ENCODE peak calls at places on chromosomes 2 and 18, in six cellular contexts. One of them, this sample, is unnamed.

GRCh38 chr18:65753520-65753919 is 2.7 kb downstream of the CDH7 start:
- DNase-seq in lower leg skin: no peak
- DNase-seq in GM12892: no peak
- DNase-seq in ovary: no peak
- DNase-seq in IMR-90: no peak
- DNase-seq in HCT116: no peak
- DNase-seq in this sample: peak

GRCh38 chr2:124740636-124741035 is 715.5 kb downstream of the CNTNAP5 start:
- DNase-seq in lower leg skin: no peak
- DNase-seq in GM12892: no peak
- DNase-seq in ovary: no peak
- DNase-seq in IMR-90: no peak
- DNase-seq in HCT116: no peak
- DNase-seq in this sample: no peak

GRCh38 chr18:76444436-76445105 is 50.5 kb downstream of the ZNF516 start:
- DNase-seq in lower leg skin: no peak
- DNase-seq in GM12892: no peak
- DNase-seq in ovary: no peak
- DNase-seq in IMR-90: no peak
- DNase-seq in HCT116: no peak
- DNase-seq in this sample: no peak

GRCh38 chr18:48842259-48843061 is 108.3 kb downstream of the SMAD7 start:
- DNase-seq in lower leg skin: no peak
- DNase-seq in GM12892: no peak
- DNase-seq in ovary: no peak
- DNase-seq in IMR-90: no peak
- DNase-seq in HCT116: no peak
- DNase-seq in this sample: no peak

GRCh38 chr2:150371066-150371812 is 116.2 kb downstream of the RND3 start:
- DNase-seq in lower leg skin: no peak
- DNase-seq in GM12892: no peak
- DNase-seq in ovary: no peak
- DNase-seq in IMR-90: peak
- DNase-seq in HCT116: no peak
- DNase-seq in this sample: no peak

GRCh38 chr18:3623769-3624545 is 174.0 kb downstream of the TGIF1 start:
- DNase-seq in lower leg skin: peak
- DNase-seq in GM12892: no peak
- DNase-seq in ovary: peak
- DNase-seq in IMR-90: peak
- DNase-seq in HCT116: peak
- DNase-seq in this sample: peak

GRCh38 chr2:213156682-213157081 is 5.3 kb upstream of the IKZF2 start:
- DNase-seq in lower leg skin: no peak
- DNase-seq in GM12892: no peak
- DNase-seq in ovary: no peak
- DNase-seq in IMR-90: no peak
- DNase-seq in HCT116: no peak
- DNase-seq in this sample: no peak

GRCh38 chr18:8952174-8952573 is 150.3 kb upstream of the NDUFV2 start:
- DNase-seq in lower leg skin: no peak
- DNase-seq in GM12892: no peak
- DNase-seq in ovary: no peak
- DNase-seq in IMR-90: no peak
- DNase-seq in HCT116: no peak
- DNase-seq in this sample: no peak

GRCh38 chr2:19711470-19712372 is 190.1 kb downstream of the TTC32 start:
- DNase-seq in lower leg skin: peak
- DNase-seq in GM12892: no peak
- DNase-seq in ovary: no peak
- DNase-seq in IMR-90: peak
- DNase-seq in HCT116: peak
- DNase-seq in this sample: peak

GRCh38 chr18:3441290-3441689 is 8.7 kb upstream of the TGIF1 start:
- DNase-seq in lower leg skin: no peak
- DNase-seq in GM12892: no peak
- DNase-seq in ovary: no peak
- DNase-seq in IMR-90: no peak
- DNase-seq in HCT116: no peak
- DNase-seq in this sample: peak

GRCh38 chr2:172280820-172281454 is 146.4 kb upstream of the ITGA6 start:
- DNase-seq in lower leg skin: peak
- DNase-seq in GM12892: no peak
- DNase-seq in ovary: no peak
- DNase-seq in IMR-90: no peak
- DNase-seq in HCT116: no peak
- DNase-seq in this sample: no peak

GRCh38 chr2:236862526-236862925 is 223.2 kb upstream of the COPS8 start:
- DNase-seq in lower leg skin: no peak
- DNase-seq in GM12892: no peak
- DNase-seq in ovary: no peak
- DNase-seq in IMR-90: no peak
- DNase-seq in HCT116: no peak
- DNase-seq in this sample: no peak

GRCh38 chr2:138207531-138207930 is 243.3 kb downstream of the HNMT start:
- DNase-seq in lower leg skin: no peak
- DNase-seq in GM12892: no peak
- DNase-seq in ovary: no peak
- DNase-seq in IMR-90: no peak
- DNase-seq in HCT116: no peak
- DNase-seq in this sample: no peak

GRCh38 chr2:77008925-77009706 is 513.1 kb downstream of the LRRTM4 start:
- DNase-seq in lower leg skin: no peak
- DNase-seq in GM12892: no peak
- DNase-seq in ovary: no peak
- DNase-seq in IMR-90: peak
- DNase-seq in HCT116: no peak
- DNase-seq in this sample: no peak

GRCh38 chr2:98502556-98503335 is 58.1 kb downstream of the INPP4A start:
- DNase-seq in lower leg skin: no peak
- DNase-seq in GM12892: no peak
- DNase-seq in ovary: no peak
- DNase-seq in IMR-90: peak
- DNase-seq in HCT116: no peak
- DNase-seq in this sample: no peak

GRCh38 chr2:109216332-109216731 is 87.3 kb downstream of the SH3RF3 start:
- DNase-seq in lower leg skin: no peak
- DNase-seq in GM12892: no peak
- DNase-seq in ovary: no peak
- DNase-seq in IMR-90: no peak
- DNase-seq in HCT116: no peak
- DNase-seq in this sample: no peak

GRCh38 chr2:198640463-198640862 is 817.3 kb downstream of the SATB2 start:
- DNase-seq in lower leg skin: no peak
- DNase-seq in GM12892: no peak
- DNase-seq in ovary: no peak
- DNase-seq in IMR-90: no peak
- DNase-seq in HCT116: no peak
- DNase-seq in this sample: no peak

GRCh38 chr2:67649331-67650071 is 252.4 kb downstream of the ETAA1 start:
- DNase-seq in lower leg skin: peak
- DNase-seq in GM12892: no peak
- DNase-seq in ovary: peak
- DNase-seq in IMR-90: peak
- DNase-seq in HCT116: no peak
- DNase-seq in this sample: no peak

GRCh38 chr2:195477248-195477995 is 179.6 kb upstream of the SLC39A10 start:
- DNase-seq in lower leg skin: no peak
- DNase-seq in GM12892: no peak
- DNase-seq in ovary: no peak
- DNase-seq in IMR-90: peak
- DNase-seq in HCT116: no peak
- DNase-seq in this sample: no peak

GRCh38 chr18:8704361-8705279 is 736 bp upstream of the MTCL1 start:
- DNase-seq in lower leg skin: peak
- DNase-seq in GM12892: peak
- DNase-seq in ovary: peak
- DNase-seq in IMR-90: peak
- DNase-seq in HCT116: peak
- DNase-seq in this sample: peak

GRCh38 chr2:187002242-187002641 is 153.3 kb upstream of the ZSWIM2 start:
- DNase-seq in lower leg skin: no peak
- DNase-seq in GM12892: no peak
- DNase-seq in ovary: no peak
- DNase-seq in IMR-90: no peak
- DNase-seq in HCT116: no peak
- DNase-seq in this sample: no peak

GRCh38 chr2:111199840-111200239 is 79.1 kb downstream of the BCL2L11 start:
- DNase-seq in lower leg skin: no peak
- DNase-seq in GM12892: no peak
- DNase-seq in ovary: no peak
- DNase-seq in IMR-90: no peak
- DNase-seq in HCT116: no peak
- DNase-seq in this sample: no peak

GRCh38 chr2:216210711-216211131 is 101.6 kb downstream of the XRCC5 start:
- DNase-seq in lower leg skin: no peak
- DNase-seq in GM12892: no peak
- DNase-seq in ovary: no peak
- DNase-seq in IMR-90: peak
- DNase-seq in HCT116: no peak
- DNase-seq in this sample: no peak

GRCh38 chr2:115160523-115161521 is 718.4 kb downstream of the DPP10 start:
- DNase-seq in lower leg skin: no peak
- DNase-seq in GM12892: no peak
- DNase-seq in ovary: no peak
- DNase-seq in IMR-90: no peak
- DNase-seq in HCT116: no peak
- DNase-seq in this sample: no peak

DNA sequence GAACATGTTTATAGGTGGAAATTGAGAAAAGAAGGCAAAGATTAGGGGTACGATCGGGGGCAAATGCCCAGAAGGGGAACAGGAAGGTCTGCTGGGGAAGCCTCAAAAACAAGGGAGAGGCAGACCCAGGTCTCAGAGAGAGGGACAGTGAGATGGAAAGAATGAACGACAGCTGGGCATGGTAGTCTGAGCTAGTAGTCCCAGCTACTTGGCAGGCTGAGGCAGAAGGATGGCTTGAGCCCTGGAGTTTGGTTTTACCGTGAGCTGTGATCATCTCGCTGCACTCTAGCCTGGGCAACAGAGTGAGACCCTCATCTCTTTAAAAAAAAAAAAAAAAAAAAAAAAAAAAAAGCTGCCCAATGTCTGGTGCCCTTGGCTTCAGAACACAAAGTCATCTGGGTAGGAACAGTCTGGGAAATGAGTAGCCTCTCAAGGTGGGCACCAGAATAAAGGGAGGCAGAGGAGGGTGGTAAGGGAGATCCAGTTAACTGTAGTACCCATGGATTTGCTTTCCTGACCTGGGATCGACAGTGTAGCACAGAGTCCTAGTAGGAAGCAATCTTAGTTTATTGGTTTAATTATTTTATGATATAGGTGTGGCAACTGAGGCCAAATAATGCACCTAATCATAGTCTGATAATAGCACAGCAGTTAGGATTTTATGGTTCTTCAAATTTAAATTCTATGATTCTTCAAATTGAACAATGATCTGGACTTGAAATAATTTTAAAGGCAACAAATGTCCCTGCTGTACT is 3.5 kb downstream of the RRM2 start:
- DNase-seq in lower leg skin: no peak
- DNase-seq in GM12892: no peak
- DNase-seq in ovary: no peak
- DNase-seq in IMR-90: no peak
- DNase-seq in HCT116: no peak
- DNase-seq in this sample: peak
- TF ChIP-seq POLR2A in lower leg skin: no peak
- TF ChIP-seq POLR2A in GM12892: peak
- TF ChIP-seq POLR2A in ovary: no peak
- TF ChIP-seq POLR2A in IMR-90: peak
- TF ChIP-seq POLR2A in HCT116: no peak
- TF ChIP-seq POLR2A in this sample: no peak

DNA sequence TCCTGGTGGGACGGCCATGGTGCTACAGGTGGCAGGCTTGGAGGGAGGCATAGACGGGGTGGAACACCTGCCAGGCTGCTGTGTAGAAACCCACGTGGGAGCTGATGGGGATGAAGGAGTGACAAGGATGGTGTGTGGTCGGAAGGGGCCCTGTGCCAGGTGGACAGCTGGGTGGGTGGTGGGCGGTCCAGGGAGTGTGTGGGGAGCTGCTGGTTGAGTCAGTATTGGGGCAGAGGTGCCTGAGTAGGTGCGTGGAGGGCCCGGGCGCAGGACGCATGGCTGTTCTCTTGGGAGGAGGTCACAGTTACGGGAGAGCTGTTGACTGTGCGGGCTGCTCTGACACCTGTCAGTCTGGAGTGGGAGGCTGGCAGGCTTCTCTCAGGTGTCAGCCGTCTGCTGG is 12.6 kb upstream of the D2HGDH start:
- DNase-seq in lower leg skin: no peak
- DNase-seq in GM12892: no peak
- DNase-seq in ovary: no peak
- DNase-seq in IMR-90: no peak
- DNase-seq in HCT116: no peak
- DNase-seq in this sample: no peak
- TF ChIP-seq POLR2A in lower leg skin: no peak
- TF ChIP-seq POLR2A in GM12892: no peak
- TF ChIP-seq POLR2A in ovary: no peak
- TF ChIP-seq POLR2A in IMR-90: no peak
- TF ChIP-seq POLR2A in HCT116: no peak
- TF ChIP-seq POLR2A in this sample: no peak

GRCh38 chr2:88136817-88137216 is 9.0 kb upstream of the FABP1 start:
- DNase-seq in lower leg skin: no peak
- DNase-seq in GM12892: no peak
- DNase-seq in ovary: no peak
- DNase-seq in IMR-90: no peak
- DNase-seq in HCT116: no peak
- DNase-seq in this sample: no peak
- TF ChIP-seq POLR2A in lower leg skin: no peak
- TF ChIP-seq POLR2A in GM12892: no peak
- TF ChIP-seq POLR2A in ovary: no peak
- TF ChIP-seq POLR2A in IMR-90: no peak
- TF ChIP-seq POLR2A in HCT116: no peak
- TF ChIP-seq POLR2A in this sample: no peak

DNA sequence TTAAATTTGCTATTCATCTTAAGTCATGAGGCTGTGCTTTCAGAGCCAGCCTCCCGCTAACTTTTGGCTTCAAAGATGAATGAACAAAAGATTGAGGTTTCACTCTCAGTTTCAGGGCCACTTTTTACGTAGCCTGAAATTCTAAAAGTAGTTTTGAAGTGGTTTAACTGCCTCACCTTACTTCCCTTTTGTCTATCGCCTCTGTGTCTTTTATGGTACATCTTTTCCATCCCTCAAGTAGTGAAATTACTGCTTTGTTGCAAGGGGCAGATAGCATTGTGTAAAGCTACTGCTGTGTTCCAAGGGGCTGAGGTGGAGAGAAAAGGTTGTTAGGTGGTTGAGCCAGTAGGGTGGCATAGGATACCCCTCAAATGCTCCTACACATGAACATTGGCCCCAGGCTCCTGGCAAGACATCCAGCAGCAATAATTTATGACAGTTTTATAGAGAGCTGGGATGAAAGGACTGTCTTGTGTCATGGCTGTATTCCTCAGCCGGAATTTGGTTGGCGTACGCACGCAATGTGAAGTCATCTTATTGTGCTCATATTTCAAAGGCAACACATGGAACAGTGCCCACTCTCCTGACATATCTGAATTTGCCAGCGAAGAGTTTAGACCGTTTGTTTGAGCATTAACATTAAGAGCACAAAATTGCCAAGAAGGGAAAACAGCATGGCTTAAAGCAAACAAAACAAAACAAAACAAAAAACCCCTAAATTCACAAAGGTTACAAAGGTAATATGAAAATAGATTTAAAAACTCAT is 32.2 kb downstream of the QPCT start:
- DNase-seq in lower leg skin: peak
- DNase-seq in GM12892: peak
- DNase-seq in ovary: peak
- DNase-seq in IMR-90: peak
- DNase-seq in HCT116: peak
- DNase-seq in this sample: no peak
- TF ChIP-seq POLR2A in lower leg skin: no peak
- TF ChIP-seq POLR2A in GM12892: no peak
- TF ChIP-seq POLR2A in ovary: no peak
- TF ChIP-seq POLR2A in IMR-90: no peak
- TF ChIP-seq POLR2A in HCT116: peak
- TF ChIP-seq POLR2A in this sample: no peak

This sample was measured in erythroblast.